ENCODE peak calls at places on chromosome 18, in six cellular contexts. One of them, this sample, is unnamed.

GRCh38 chr18:37299471-37300304 is 265.9 kb downstream of the CELF4 start:
- DNase-seq in IMR-90: peak
- DNase-seq in H9: no peak
- DNase-seq in mesenchymal stem cell: peak
- DNase-seq in neuronal stem cell: no peak
- DNase-seq in H1: no peak
- DNase-seq in this sample: peak

GRCh38 chr18:54193786-54194185 is 30.7 kb downstream of the MBD2 start:
- DNase-seq in IMR-90: no peak
- DNase-seq in H9: no peak
- DNase-seq in mesenchymal stem cell: no peak
- DNase-seq in neuronal stem cell: no peak
- DNase-seq in H1: no peak
- DNase-seq in this sample: no peak

GRCh38 chr18:9796933-9797549 is 88.7 kb upstream of the TXNDC2 start:
- DNase-seq in IMR-90: no peak
- DNase-seq in H9: no peak
- DNase-seq in mesenchymal stem cell: no peak
- DNase-seq in neuronal stem cell: no peak
- DNase-seq in H1: no peak
- DNase-seq in this sample: no peak

GRCh38 chr18:50006470-50007046 is 188.4 kb downstream of the MYO5B start:
- DNase-seq in IMR-90: no peak
- DNase-seq in H9: no peak
- DNase-seq in mesenchymal stem cell: no peak
- DNase-seq in neuronal stem cell: no peak
- DNase-seq in H1: no peak
- DNase-seq in this sample: no peak

GRCh38 chr18:51622676-51623075 is 425.2 kb upstream of the MEX3C start:
- DNase-seq in IMR-90: no peak
- DNase-seq in H9: no peak
- DNase-seq in mesenchymal stem cell: no peak
- DNase-seq in neuronal stem cell: peak
- DNase-seq in H1: no peak
- DNase-seq in this sample: no peak

GRCh38 chr18:32893915-32894314 is 121.1 kb upstream of the KLHL14 start:
- DNase-seq in IMR-90: no peak
- DNase-seq in H9: no peak
- DNase-seq in mesenchymal stem cell: no peak
- DNase-seq in neuronal stem cell: no peak
- DNase-seq in H1: no peak
- DNase-seq in this sample: no peak

GRCh38 chr18:54608008-54608642 is 17.1 kb downstream of the DYNAP start:
- DNase-seq in IMR-90: peak
- DNase-seq in H9: no peak
- DNase-seq in mesenchymal stem cell: peak
- DNase-seq in neuronal stem cell: no peak
- DNase-seq in H1: no peak
- DNase-seq in this sample: no peak

GRCh38 chr18:9824474-9824832 is 61.3 kb upstream of the TXNDC2 start:
- DNase-seq in IMR-90: peak
- DNase-seq in H9: no peak
- DNase-seq in mesenchymal stem cell: peak
- DNase-seq in neuronal stem cell: no peak
- DNase-seq in H1: no peak
- DNase-seq in this sample: no peak

GRCh38 chr18:55853268-55853667 is 265.3 kb upstream of the TCF4 start:
- DNase-seq in IMR-90: no peak
- DNase-seq in H9: no peak
- DNase-seq in mesenchymal stem cell: no peak
- DNase-seq in neuronal stem cell: no peak
- DNase-seq in H1: no peak
- DNase-seq in this sample: no peak

GRCh38 chr18:51234117-51235010 is 36.9 kb upstream of the MEX3C start:
- DNase-seq in IMR-90: no peak
- DNase-seq in H9: no peak
- DNase-seq in mesenchymal stem cell: peak
- DNase-seq in neuronal stem cell: no peak
- DNase-seq in H1: no peak
- DNase-seq in this sample: no peak

GRCh38 chr18:48948112-48949050 is 2.4 kb downstream of the SMAD7 start:
- DNase-seq in IMR-90: peak
- DNase-seq in H9: peak
- DNase-seq in mesenchymal stem cell: peak
- DNase-seq in neuronal stem cell: no peak
- DNase-seq in H1: no peak
- DNase-seq in this sample: peak

GRCh38 chr18:35610089-35610488 is 28.5 kb downstream of the GALNT1 start:
- DNase-seq in IMR-90: no peak
- DNase-seq in H9: no peak
- DNase-seq in mesenchymal stem cell: no peak
- DNase-seq in neuronal stem cell: no peak
- DNase-seq in H1: no peak
- DNase-seq in this sample: no peak

GRCh38 chr18:76005632-76006031 is 489.4 kb downstream of the ZNF516 start:
- DNase-seq in IMR-90: no peak
- DNase-seq in H9: no peak
- DNase-seq in mesenchymal stem cell: no peak
- DNase-seq in neuronal stem cell: no peak
- DNase-seq in H1: no peak
- DNase-seq in this sample: no peak

GRCh38 chr18:56196495-56197225 is 441.7 kb downstream of the TXNL1 start:
- DNase-seq in IMR-90: peak
- DNase-seq in H9: no peak
- DNase-seq in mesenchymal stem cell: no peak
- DNase-seq in neuronal stem cell: no peak
- DNase-seq in H1: no peak
- DNase-seq in this sample: no peak

GRCh38 chr18:69400976-69401474 is 337 bp downstream of the DOK6 start:
- DNase-seq in IMR-90: peak
- DNase-seq in H9: no peak
- DNase-seq in mesenchymal stem cell: peak
- DNase-seq in neuronal stem cell: peak
- DNase-seq in H1: no peak
- DNase-seq in this sample: no peak

GRCh38 chr18:3151379-3152264 is 68.1 kb downstream of the MYOM1 start:
- DNase-seq in IMR-90: peak
- DNase-seq in H9: no peak
- DNase-seq in mesenchymal stem cell: peak
- DNase-seq in neuronal stem cell: peak
- DNase-seq in H1: no peak
- DNase-seq in this sample: peak

GRCh38 chr18:34492652-34493051 is 217.4 kb upstream of the DTNA start:
- DNase-seq in IMR-90: no peak
- DNase-seq in H9: no peak
- DNase-seq in mesenchymal stem cell: no peak
- DNase-seq in neuronal stem cell: no peak
- DNase-seq in H1: no peak
- DNase-seq in this sample: no peak

GRCh38 chr18:46899274-46899948 is 17.9 kb downstream of the PIAS2 start:
- DNase-seq in IMR-90: peak
- DNase-seq in H9: peak
- DNase-seq in mesenchymal stem cell: peak
- DNase-seq in neuronal stem cell: peak
- DNase-seq in H1: peak
- DNase-seq in this sample: no peak

GRCh38 chr18:26547302-26548143 is 830 bp downstream of the KCTD1 start:
- DNase-seq in IMR-90: peak
- DNase-seq in H9: peak
- DNase-seq in mesenchymal stem cell: peak
- DNase-seq in neuronal stem cell: peak
- DNase-seq in H1: no peak
- DNase-seq in this sample: peak

GRCh38 chr18:47899107-47899840 is 31.2 kb downstream of the SMAD2 start:
- DNase-seq in IMR-90: peak
- DNase-seq in H9: no peak
- DNase-seq in mesenchymal stem cell: no peak
- DNase-seq in neuronal stem cell: peak
- DNase-seq in H1: no peak
- DNase-seq in this sample: no peak

GRCh38 chr18:77032121-77032758 is 100.3 kb downstream of the MBP start:
- DNase-seq in IMR-90: no peak
- DNase-seq in H9: no peak
- DNase-seq in mesenchymal stem cell: no peak
- DNase-seq in neuronal stem cell: no peak
- DNase-seq in H1: no peak
- DNase-seq in this sample: no peak

GRCh38 chr18:58194028-58194427 is 150.0 kb downstream of the NEDD4L start:
- DNase-seq in IMR-90: no peak
- DNase-seq in H9: peak
- DNase-seq in mesenchymal stem cell: no peak
- DNase-seq in neuronal stem cell: no peak
- DNase-seq in H1: no peak
- DNase-seq in this sample: no peak

GRCh38 chr18:26103579-26103978 is 13.2 kb upstream of the SS18 start:
- DNase-seq in IMR-90: no peak
- DNase-seq in H9: peak
- DNase-seq in mesenchymal stem cell: no peak
- DNase-seq in neuronal stem cell: no peak
- DNase-seq in H1: no peak
- DNase-seq in this sample: peak

GRCh38 chr18:824179-824578 is 12.1 kb upstream of the YES1 start:
- DNase-seq in IMR-90: no peak
- DNase-seq in H9: no peak
- DNase-seq in mesenchymal stem cell: peak
- DNase-seq in neuronal stem cell: no peak
- DNase-seq in H1: no peak
- DNase-seq in this sample: no peak

GRCh38 chr18:57195341-57195740 is 48.5 kb downstream of the BOD1L2 start:
- DNase-seq in IMR-90: no peak
- DNase-seq in H9: no peak
- DNase-seq in mesenchymal stem cell: no peak
- DNase-seq in neuronal stem cell: no peak
- DNase-seq in H1: no peak
- DNase-seq in this sample: no peak

GRCh38 chr18:79479114-79479760 is 83.5 kb downstream of the NFATC1 start:
- DNase-seq in IMR-90: no peak
- DNase-seq in H9: no peak
- DNase-seq in mesenchymal stem cell: no peak
- DNase-seq in neuronal stem cell: no peak
- DNase-seq in H1: no peak
- DNase-seq in this sample: no peak

GRCh38 chr18:73691118-73691517 is 456.5 kb downstream of the FBXO15 start:
- DNase-seq in IMR-90: peak
- DNase-seq in H9: no peak
- DNase-seq in mesenchymal stem cell: peak
- DNase-seq in neuronal stem cell: no peak
- DNase-seq in H1: no peak
- DNase-seq in this sample: peak

GRCh38 chr18:12742453-12742852 is 39.6 kb downstream of the PSMG2 start:
- DNase-seq in IMR-90: peak
- DNase-seq in H9: no peak
- DNase-seq in mesenchymal stem cell: peak
- DNase-seq in neuronal stem cell: no peak
- DNase-seq in H1: no peak
- DNase-seq in this sample: peak

GRCh38 chr18:76451475-76452331 is 43.3 kb downstream of the ZNF516 start:
- DNase-seq in IMR-90: no peak
- DNase-seq in H9: peak
- DNase-seq in mesenchymal stem cell: peak
- DNase-seq in neuronal stem cell: peak
- DNase-seq in H1: no peak
- DNase-seq in this sample: no peak

DNA sequence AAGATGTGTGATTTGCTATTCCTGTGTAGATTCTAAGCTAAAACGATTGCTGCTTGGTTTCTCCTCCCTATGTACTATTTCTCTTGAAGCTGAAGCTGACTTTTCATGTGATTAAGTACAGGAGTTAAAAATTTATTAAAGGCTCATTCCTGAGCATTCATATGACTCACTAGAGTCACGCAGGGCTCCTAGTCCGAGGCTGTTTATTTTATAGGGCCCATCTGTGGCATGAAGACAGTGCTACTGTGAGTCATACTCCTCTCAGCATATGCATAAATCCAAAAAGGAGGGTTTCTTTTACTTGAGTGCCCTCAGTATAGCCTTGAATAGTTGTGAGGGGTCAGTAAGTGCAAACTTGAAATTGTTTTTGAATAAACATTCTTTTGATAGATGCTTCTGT is 378.8 kb downstream of the PTPRM start:
- DNase-seq in IMR-90: peak
- DNase-seq in H9: no peak
- DNase-seq in mesenchymal stem cell: peak
- DNase-seq in neuronal stem cell: no peak
- DNase-seq in H1: no peak
- DNase-seq in this sample: no peak
- H2AFZ ChIP-seq in IMR-90: no peak
- H2AFZ ChIP-seq in H9: no peak
- H2AFZ ChIP-seq in mesenchymal stem cell: no peak
- H2AFZ ChIP-seq in neuronal stem cell: peak
- H2AFZ ChIP-seq in H1: no peak
- H2AFZ ChIP-seq in this sample: no peak

DNA sequence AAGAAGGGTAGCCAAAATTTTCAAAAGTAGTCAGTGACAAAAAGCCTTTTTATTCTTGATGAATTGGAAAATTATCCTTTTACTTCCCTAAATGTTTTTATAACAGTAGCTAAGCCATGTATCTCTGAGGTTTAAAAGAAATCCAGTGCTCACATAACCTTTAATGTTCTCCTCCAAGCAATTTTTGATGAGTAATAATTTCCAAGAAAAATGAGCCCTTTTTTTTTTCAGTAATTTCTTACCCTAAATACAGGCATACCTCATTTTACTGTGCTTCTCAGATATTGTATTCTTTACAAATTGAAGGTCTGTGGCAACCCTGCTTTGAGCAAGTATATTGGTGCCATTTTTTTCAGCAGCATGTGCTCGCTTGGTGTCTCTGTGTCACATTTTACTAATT is 84.3 kb upstream of the DSEL start:
- DNase-seq in IMR-90: peak
- DNase-seq in H9: no peak
- DNase-seq in mesenchymal stem cell: no peak
- DNase-seq in neuronal stem cell: no peak
- DNase-seq in H1: no peak
- DNase-seq in this sample: peak
- H3K9ac ChIP-seq in IMR-90: no peak
- H3K9ac ChIP-seq in H9: no peak
- H3K9ac ChIP-seq in mesenchymal stem cell: peak
- H3K9ac ChIP-seq in neuronal stem cell: no peak
- H3K9ac ChIP-seq in H1: no peak
- H3K9ac ChIP-seq in this sample: no peak

GRCh38 chr18:5980721-5981120 is 85.4 kb upstream of the TMEM200C start:
- DNase-seq in IMR-90: no peak
- DNase-seq in H9: peak
- DNase-seq in mesenchymal stem cell: no peak
- DNase-seq in neuronal stem cell: no peak
- DNase-seq in H1: no peak
- DNase-seq in this sample: no peak
- H3K23ac ChIP-seq in IMR-90: no peak
- H3K23ac ChIP-seq in H9: no peak
- H3K23ac ChIP-seq in mesenchymal stem cell: no peak
- H3K23ac ChIP-seq in neuronal stem cell: no peak
- H3K23ac ChIP-seq in H1: no peak
- H3K23ac ChIP-seq in this sample: no peak

DNA sequence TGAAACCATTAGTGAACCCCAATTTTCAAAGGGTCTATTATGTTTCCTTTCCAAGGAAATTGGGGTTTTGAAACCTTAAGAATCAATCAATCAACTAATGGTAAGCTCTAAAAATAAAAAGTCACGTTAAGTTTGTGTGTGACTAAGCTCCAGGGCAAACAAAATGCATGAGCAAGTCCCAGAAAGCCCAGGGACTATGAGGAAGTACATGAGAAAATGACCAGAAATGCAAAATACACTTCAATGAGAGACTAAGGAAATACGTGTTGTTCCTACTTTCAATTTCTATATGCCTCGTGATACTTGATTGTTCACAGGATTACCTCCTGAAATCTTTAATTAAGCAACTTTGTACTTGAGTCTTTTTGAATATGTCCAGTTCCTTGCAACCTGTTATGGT is 684.4 kb upstream of the SYT4 start:
- DNase-seq in IMR-90: no peak
- DNase-seq in H9: no peak
- DNase-seq in mesenchymal stem cell: no peak
- DNase-seq in neuronal stem cell: no peak
- DNase-seq in H1: no peak
- DNase-seq in this sample: no peak
- H2AFZ ChIP-seq in IMR-90: no peak
- H2AFZ ChIP-seq in H9: no peak
- H2AFZ ChIP-seq in mesenchymal stem cell: no peak
- H2AFZ ChIP-seq in neuronal stem cell: no peak
- H2AFZ ChIP-seq in H1: no peak
- H2AFZ ChIP-seq in this sample: no peak

This sample was measured in trophoblast cell.